ENCODE peak calls at places on chromosomes 6 and 20, in four cellular contexts. One of them, this sample, is unnamed.
A peak's percentile ranks its signal among the peaks of the same experiment; 100 is the strongest.

GRCh38 chr6:21771626-21772320 is 178.2 kb downstream of the SOX4 start:
- DNase-seq in fibroblast of pulmonary artery: peak; percentile 65
- DNase-seq in breast epithelium: no peak
- DNase-seq in AG10803: no peak
- DNase-seq in this sample: no peak

GRCh38 chr6:43978473-43979360 is 148.5 kb downstream of the MRPL14 start:
- DNase-seq in fibroblast of pulmonary artery: no peak
- DNase-seq in breast epithelium: no peak
- DNase-seq in AG10803: peak; percentile 48
- DNase-seq in this sample: no peak

GRCh38 chr6:78489874-78490273 is 377.5 kb upstream of the IRAK1BP1 start:
- DNase-seq in fibroblast of pulmonary artery: peak; percentile 27
- DNase-seq in breast epithelium: no peak
- DNase-seq in AG10803: no peak
- DNase-seq in this sample: no peak

GRCh38 chr20:59398552-59399265 is 98.3 kb downstream of the EDN3 start:
- DNase-seq in fibroblast of pulmonary artery: no peak
- DNase-seq in breast epithelium: no peak
- DNase-seq in AG10803: no peak
- DNase-seq in this sample: no peak

GRCh38 chr20:6480328-6481030 is 287.0 kb upstream of the BMP2 start:
- DNase-seq in fibroblast of pulmonary artery: no peak
- DNase-seq in breast epithelium: peak; percentile 19
- DNase-seq in AG10803: no peak
- DNase-seq in this sample: no peak

GRCh38 chr6:165178056-165178455 is 131.3 kb downstream of the C6orf118 start:
- DNase-seq in fibroblast of pulmonary artery: no peak
- DNase-seq in breast epithelium: no peak
- DNase-seq in AG10803: no peak
- DNase-seq in this sample: no peak

GRCh38 chr6:111601875-111602274 is 3.8 kb downstream of the TRAF3IP2 start:
- DNase-seq in fibroblast of pulmonary artery: peak; percentile 89
- DNase-seq in breast epithelium: no peak
- DNase-seq in AG10803: peak; percentile 99
- DNase-seq in this sample: peak; percentile 79

GRCh38 chr6:119283214-119283613 is 66.3 kb downstream of the MAN1A1 start:
- DNase-seq in fibroblast of pulmonary artery: no peak
- DNase-seq in breast epithelium: no peak
- DNase-seq in AG10803: no peak
- DNase-seq in this sample: no peak

GRCh38 chr6:11766056-11766455 is 12.5 kb downstream of the ADTRP start:
- DNase-seq in fibroblast of pulmonary artery: peak; percentile 33
- DNase-seq in breast epithelium: no peak
- DNase-seq in AG10803: no peak
- DNase-seq in this sample: peak; percentile 45

GRCh38 chr6:90088009-90088408 is 193.7 kb downstream of the GJA10 start:
- DNase-seq in fibroblast of pulmonary artery: peak; percentile 84
- DNase-seq in breast epithelium: no peak
- DNase-seq in AG10803: peak; percentile 63
- DNase-seq in this sample: peak; percentile 85

GRCh38 chr6:112163295-112164257 is 76.2 kb downstream of the FAM229B start:
- DNase-seq in fibroblast of pulmonary artery: peak; percentile 56
- DNase-seq in breast epithelium: no peak
- DNase-seq in AG10803: peak; percentile 26
- DNase-seq in this sample: peak; percentile 42

GRCh38 chr6:78911218-78911617 is 43.9 kb downstream of the IRAK1BP1 start:
- DNase-seq in fibroblast of pulmonary artery: no peak
- DNase-seq in breast epithelium: no peak
- DNase-seq in AG10803: peak; percentile 19
- DNase-seq in this sample: peak; percentile 33

GRCh38 chr6:7974932-7975763 is 64.6 kb upstream of the TXNDC5 start:
- DNase-seq in fibroblast of pulmonary artery: peak; percentile 100
- DNase-seq in breast epithelium: peak; percentile 49
- DNase-seq in AG10803: peak; percentile 89
- DNase-seq in this sample: peak; percentile 96

GRCh38 chr6:36984581-36985383 is 1.2 kb downstream of the MTCH1 start:
- DNase-seq in fibroblast of pulmonary artery: peak; percentile 77
- DNase-seq in breast epithelium: no peak
- DNase-seq in AG10803: peak; percentile 68
- DNase-seq in this sample: peak; percentile 84

GRCh38 chr20:63505281-63505680 is 6.4 kb upstream of the EEF1A2 start:
- DNase-seq in fibroblast of pulmonary artery: no peak
- DNase-seq in breast epithelium: no peak
- DNase-seq in AG10803: no peak
- DNase-seq in this sample: no peak

GRCh38 chr6:169168302-169168630 is 85.4 kb downstream of the THBS2 start:
- DNase-seq in fibroblast of pulmonary artery: no peak
- DNase-seq in breast epithelium: no peak
- DNase-seq in AG10803: no peak
- DNase-seq in this sample: no peak

GRCh38 chr6:168515376-168515775 is 74.4 kb downstream of the SMOC2 start:
- DNase-seq in fibroblast of pulmonary artery: no peak
- DNase-seq in breast epithelium: no peak
- DNase-seq in AG10803: no peak
- DNase-seq in this sample: no peak

GRCh38 chr6:87697581-87698552 is 4.2 kb downstream of the AKIRIN2 start:
- DNase-seq in fibroblast of pulmonary artery: peak; percentile 92
- DNase-seq in breast epithelium: no peak
- DNase-seq in AG10803: peak; percentile 97
- DNase-seq in this sample: peak; percentile 75

GRCh38 chr6:139152088-139152891 is 17.4 kb downstream of the HECA start:
- DNase-seq in fibroblast of pulmonary artery: no peak
- DNase-seq in breast epithelium: no peak
- DNase-seq in AG10803: no peak
- DNase-seq in this sample: peak; percentile 28

GRCh38 chr6:96299525-96299924 is 222.1 kb upstream of the UFL1 start:
- DNase-seq in fibroblast of pulmonary artery: no peak
- DNase-seq in breast epithelium: no peak
- DNase-seq in AG10803: no peak
- DNase-seq in this sample: no peak

GRCh38 chr20:51612896-51613295 is 70.4 kb upstream of the NFATC2 start:
- DNase-seq in fibroblast of pulmonary artery: no peak
- DNase-seq in breast epithelium: no peak
- DNase-seq in AG10803: no peak
- DNase-seq in this sample: no peak

GRCh38 chr20:4434681-4435080 is 287.0 kb upstream of the PRND start:
- DNase-seq in fibroblast of pulmonary artery: no peak
- DNase-seq in breast epithelium: no peak
- DNase-seq in AG10803: peak; percentile 80
- DNase-seq in this sample: peak; percentile 50

GRCh38 chr20:21796059-21796458 is 90.6 kb downstream of the PAX1 start:
- DNase-seq in fibroblast of pulmonary artery: no peak
- DNase-seq in breast epithelium: no peak
- DNase-seq in AG10803: no peak
- DNase-seq in this sample: no peak

DNA sequence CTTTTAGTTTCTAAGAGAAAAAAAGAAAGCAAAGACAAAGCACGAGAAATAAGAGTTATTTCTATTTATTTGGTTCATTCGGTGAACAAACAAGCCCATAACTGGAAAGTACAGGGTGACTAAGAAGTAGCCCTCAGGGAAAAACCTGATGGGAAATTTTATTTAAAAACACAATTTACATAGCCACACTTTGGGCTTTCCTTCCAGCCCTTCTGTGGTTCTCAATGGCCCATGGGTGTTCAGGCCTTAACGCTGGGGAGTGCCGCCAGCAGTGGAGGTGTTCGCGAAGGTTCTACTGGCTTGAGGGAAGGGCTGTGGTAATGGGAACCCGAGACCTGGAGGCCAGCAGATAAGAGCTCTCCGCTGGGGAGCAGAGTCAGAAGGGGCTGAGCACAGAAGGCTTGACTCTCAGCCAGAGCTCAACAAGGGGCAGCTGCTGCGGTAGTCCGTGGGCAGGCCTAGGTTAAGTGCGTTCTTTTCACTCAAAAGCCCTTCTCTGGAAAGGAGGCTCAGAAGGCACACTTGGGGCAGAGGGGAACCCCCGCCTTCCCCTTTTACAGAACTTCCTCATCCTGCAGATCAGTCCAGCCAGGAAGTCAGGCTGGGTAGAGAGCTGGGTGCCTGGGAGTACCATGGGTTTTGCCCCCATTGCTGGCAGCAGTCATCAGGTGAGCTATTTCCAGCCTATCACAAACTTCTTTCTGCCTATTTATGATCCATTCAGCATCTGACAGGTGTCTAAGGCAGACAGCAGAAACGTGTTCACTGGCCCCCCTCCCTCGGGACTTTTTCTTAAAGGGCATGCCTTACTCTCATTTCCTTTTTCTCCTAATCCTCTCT is 8.8 kb upstream of the CD83 start:
- DNase-seq in fibroblast of pulmonary artery: no peak
- DNase-seq in breast epithelium: no peak
- DNase-seq in AG10803: no peak
- DNase-seq in this sample: no peak
- H3K4me3 ChIP-seq in fibroblast of pulmonary artery: no peak overlapping the region
- H3K4me3 ChIP-seq in breast epithelium: no peak overlapping the region
- H3K4me3 ChIP-seq in AG10803: no peak overlapping the region
- H3K4me3 ChIP-seq in this sample: no peak overlapping the region

GRCh38 chr6:108260126-108260808 is 573 bp downstream of the SNX3 start:
- DNase-seq in fibroblast of pulmonary artery: peak; percentile 60
- DNase-seq in breast epithelium: peak; percentile 26
- DNase-seq in AG10803: peak; percentile 48
- DNase-seq in this sample: peak; percentile 71

GRCh38 chr6:108263371-108263770 is 2.5 kb upstream of the SNX3 start:
- DNase-seq in fibroblast of pulmonary artery: no peak
- DNase-seq in breast epithelium: no peak
- DNase-seq in AG10803: no peak
- DNase-seq in this sample: no peak

DNA sequence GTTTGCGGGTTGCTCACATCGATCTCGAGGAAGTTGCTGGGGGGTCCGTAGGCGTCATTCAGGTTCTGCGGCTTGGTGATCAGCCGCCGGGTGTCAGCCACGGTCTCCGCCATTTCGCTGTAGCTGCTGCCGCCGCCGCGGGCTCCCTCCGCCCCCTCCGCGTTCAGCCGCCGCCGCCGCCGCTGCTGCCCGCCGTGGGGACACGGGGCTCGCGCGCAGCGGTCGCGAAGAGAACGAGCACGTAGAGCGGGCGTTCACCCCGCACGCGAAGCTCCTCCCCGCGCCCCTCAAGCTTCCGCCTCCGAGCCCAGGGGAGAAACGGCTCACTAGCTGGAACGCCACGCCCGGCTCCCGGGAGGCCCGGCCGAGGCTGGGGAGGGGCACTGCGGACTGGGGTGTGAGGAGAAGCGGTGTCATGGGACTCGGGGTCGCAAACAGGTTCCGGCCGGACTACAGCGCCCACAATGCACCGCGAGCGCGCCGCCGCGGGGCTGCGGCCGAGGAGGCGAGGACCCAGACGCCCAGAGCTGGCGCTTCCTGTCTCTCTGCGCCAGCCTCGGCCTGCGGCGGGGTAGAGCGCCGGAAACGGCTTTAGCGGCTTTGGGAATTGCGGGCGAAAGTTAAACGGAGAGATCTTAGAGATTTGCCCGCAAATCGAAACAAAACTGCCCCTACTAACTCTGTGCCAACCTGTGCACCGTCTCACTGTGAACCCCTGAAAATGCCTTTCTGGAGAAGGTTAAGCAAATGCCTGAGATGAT is at the start of gene SNX3:
- DNase-seq in fibroblast of pulmonary artery: peak; percentile 98
- DNase-seq in breast epithelium: peak; percentile 93
- DNase-seq in AG10803: peak; percentile 96
- DNase-seq in this sample: peak; percentile 98
- TF ChIP-seq CTCF in fibroblast of pulmonary artery: peak; percentile 4
- TF ChIP-seq CTCF in breast epithelium: no peak
- TF ChIP-seq CTCF in AG10803: no peak
- TF ChIP-seq CTCF in this sample: no peak

GRCh38 chr6:140790109-140790508 is 1342.6 kb upstream of the GJE1 start:
- DNase-seq in fibroblast of pulmonary artery: no peak
- DNase-seq in breast epithelium: no peak
- DNase-seq in AG10803: no peak
- DNase-seq in this sample: no peak
- H3K4me3 ChIP-seq in fibroblast of pulmonary artery: no peak overlapping the region
- H3K4me3 ChIP-seq in breast epithelium: no peak overlapping the region
- H3K4me3 ChIP-seq in AG10803: no peak overlapping the region
- H3K4me3 ChIP-seq in this sample: no peak overlapping the region

GRCh38 chr20:16664031-16664430 is 65.8 kb upstream of the SNRPB2 start:
- DNase-seq in fibroblast of pulmonary artery: no peak
- DNase-seq in breast epithelium: no peak
- DNase-seq in AG10803: no peak
- DNase-seq in this sample: no peak

GRCh38 chr20:16671753-16672152 is 58.1 kb upstream of the SNRPB2 start:
- DNase-seq in fibroblast of pulmonary artery: no peak
- DNase-seq in breast epithelium: no peak
- DNase-seq in AG10803: no peak
- DNase-seq in this sample: no peak

GRCh38 chr20:16661738-16662137 is 68.1 kb upstream of the SNRPB2 start:
- DNase-seq in fibroblast of pulmonary artery: no peak
- DNase-seq in breast epithelium: peak; percentile 64
- DNase-seq in AG10803: peak; percentile 2
- DNase-seq in this sample: no peak

GRCh38 chr20:16662462-16662861 is 67.4 kb upstream of the SNRPB2 start:
- DNase-seq in fibroblast of pulmonary artery: no peak
- DNase-seq in breast epithelium: no peak
- DNase-seq in AG10803: no peak
- DNase-seq in this sample: no peak

GRCh38 chr20:16666272-16666671 is 63.6 kb upstream of the SNRPB2 start:
- DNase-seq in fibroblast of pulmonary artery: no peak
- DNase-seq in breast epithelium: no peak
- DNase-seq in AG10803: no peak
- DNase-seq in this sample: no peak
- TF ChIP-seq CTCF in fibroblast of pulmonary artery: peak; percentile 6
- TF ChIP-seq CTCF in breast epithelium: no peak
- TF ChIP-seq CTCF in AG10803: peak; percentile 4
- TF ChIP-seq CTCF in this sample: no peak

This sample was measured in fibroblast of villous mesenchyme.